ENCODE peak calls at places on chromosomes 5 and 9, in eight cellular contexts. D is effector memory CD8-positive, alpha-beta T cell; A is activated T-cell treated with anti-CD3 and anti-CD28 coated beads for 4 hours; Z is adrenal gland; Y is fibroblast of the aortic adventitia; X is DMS79; W is OCI-M1; J is renal cortical epithelial cell. R is an unnamed sample.

GRCh38 chr9:128927731-128928411 is 7.1 kb downstream of the PHYHD1 start:
- DNase-seq in D (peak), A (peak), Z (peak), Y (peak), X (peak), W (peak), J (peak), R (no peak)

GRCh38 chr5:14201325-14202061 is 58.4 kb downstream of the TRIO start:
- DNase-seq in D (no peak), A (no peak), Z (no peak), Y (peak), X (no peak), W (no peak), J (no peak), R (no peak)

GRCh38 chr5:60143912-60144311 is 250.4 kb upstream of the PDE4D start:
- DNase-seq in D (no peak), A (no peak), Z (no peak), Y (no peak), X (no peak), W (peak), J (no peak), R (no peak)

GRCh38 chr5:21663082-21663481 is 1190.1 kb downstream of the CDH12 start:
- DNase-seq in D (no peak), A (no peak), Z (no peak), Y (no peak), X (no peak), W (peak), J (no peak), R (no peak)

GRCh38 chr5:172455511-172456061 is 1.3 kb upstream of the SH3PXD2B start:
- DNase-seq in D (no peak), A (no peak), Z (no peak), Y (peak), X (no peak), W (no peak), J (no peak), R (peak)

GRCh38 chr5:93602261-93603149 is 19.5 kb downstream of the NR2F1 start:
- DNase-seq in D (no peak), A (no peak), Z (no peak), Y (no peak), X (no peak), W (no peak), J (no peak), R (no peak)

GRCh38 chr9:94867281-94867841 is 140.9 kb downstream of the AOPEP start:
- DNase-seq in D (no peak), A (no peak), Z (peak), Y (peak), X (no peak), W (no peak), J (peak), R (peak)

GRCh38 chr9:35791321-35791921 is at the start of gene NPR2:
- DNase-seq in D (no peak), A (no peak), Z (peak), Y (no peak), X (no peak), W (no peak), J (no peak), R (peak)

GRCh38 chr5:98904786-98905185 is 24.0 kb downstream of the CHD1 start:
- DNase-seq in D (no peak), A (no peak), Z (no peak), Y (peak), X (no peak), W (no peak), J (peak), R (no peak)